ENCODE peak calls at places on chromosomes 13 and 19, in seven cellular contexts. One of them, this sample, is unnamed.

GRCh38 chr13:99289674-99290337 is 17.4 kb downstream of the GPR183 start:
- DNase-seq in AG09319: no peak
- DNase-seq in fibroblast of lung: no peak
- DNase-seq in heart right ventricle: no peak
- DNase-seq in spleen: no peak
- DNase-seq in AG10803: no peak
- DNase-seq in fibroblast of the aortic adventitia: no peak
- DNase-seq in this sample: no peak

GRCh38 chr19:50329146-50329925 is at the start of gene KCNC3:
- DNase-seq in AG09319: peak
- DNase-seq in fibroblast of lung: peak
- DNase-seq in heart right ventricle: peak
- DNase-seq in spleen: peak
- DNase-seq in AG10803: peak
- DNase-seq in fibroblast of the aortic adventitia: peak
- DNase-seq in this sample: peak

GRCh38 chr13:31172535-31172934 is 10.8 kb upstream of the HSPH1 start:
- DNase-seq in AG09319: peak
- DNase-seq in fibroblast of lung: peak
- DNase-seq in heart right ventricle: no peak
- DNase-seq in spleen: no peak
- DNase-seq in AG10803: peak
- DNase-seq in fibroblast of the aortic adventitia: peak
- DNase-seq in this sample: peak

GRCh38 chr13:32941368-32941767 is 74.9 kb upstream of the KL start:
- DNase-seq in AG09319: no peak
- DNase-seq in fibroblast of lung: no peak
- DNase-seq in heart right ventricle: no peak
- DNase-seq in spleen: no peak
- DNase-seq in AG10803: no peak
- DNase-seq in fibroblast of the aortic adventitia: no peak
- DNase-seq in this sample: no peak

GRCh38 chr13:111022241-111022640 is 92.9 kb upstream of the ARHGEF7 start:
- DNase-seq in AG09319: no peak
- DNase-seq in fibroblast of lung: no peak
- DNase-seq in heart right ventricle: no peak
- DNase-seq in spleen: no peak
- DNase-seq in AG10803: no peak
- DNase-seq in fibroblast of the aortic adventitia: no peak
- DNase-seq in this sample: no peak

GRCh38 chr13:97498419-97498818 is 64.5 kb downstream of the RAP2A start:
- DNase-seq in AG09319: no peak
- DNase-seq in fibroblast of lung: no peak
- DNase-seq in heart right ventricle: no peak
- DNase-seq in spleen: no peak
- DNase-seq in AG10803: no peak
- DNase-seq in fibroblast of the aortic adventitia: no peak
- DNase-seq in this sample: no peak

GRCh38 chr13:50400035-50400726 is 384.9 kb downstream of the KCNRG start:
- DNase-seq in AG09319: no peak
- DNase-seq in fibroblast of lung: peak
- DNase-seq in heart right ventricle: peak
- DNase-seq in spleen: no peak
- DNase-seq in AG10803: no peak
- DNase-seq in fibroblast of the aortic adventitia: peak
- DNase-seq in this sample: no peak

GRCh38 chr19:52527954-52528326 is 472 bp downstream of the ZNF808 start:
- DNase-seq in AG09319: no peak
- DNase-seq in fibroblast of lung: peak
- DNase-seq in heart right ventricle: peak
- DNase-seq in spleen: peak
- DNase-seq in AG10803: peak
- DNase-seq in fibroblast of the aortic adventitia: no peak
- DNase-seq in this sample: no peak

GRCh38 chr19:246551-246950 is 44.7 kb downstream of the PLPP2 start:
- DNase-seq in AG09319: no peak
- DNase-seq in fibroblast of lung: no peak
- DNase-seq in heart right ventricle: no peak
- DNase-seq in spleen: peak
- DNase-seq in AG10803: no peak
- DNase-seq in fibroblast of the aortic adventitia: no peak
- DNase-seq in this sample: no peak

GRCh38 chr13:27171244-27171829 is at the start of gene USP12:
- DNase-seq in AG09319: no peak
- DNase-seq in fibroblast of lung: peak
- DNase-seq in heart right ventricle: peak
- DNase-seq in spleen: no peak
- DNase-seq in AG10803: peak
- DNase-seq in fibroblast of the aortic adventitia: no peak
- DNase-seq in this sample: no peak

GRCh38 chr13:50136678-50137077 is 121.4 kb downstream of the KCNRG start:
- DNase-seq in AG09319: no peak
- DNase-seq in fibroblast of lung: no peak
- DNase-seq in heart right ventricle: no peak
- DNase-seq in spleen: no peak
- DNase-seq in AG10803: no peak
- DNase-seq in fibroblast of the aortic adventitia: no peak
- DNase-seq in this sample: no peak

GRCh38 chr13:24181991-24182702 is 21.6 kb downstream of the SPATA13 start:
- DNase-seq in AG09319: no peak
- DNase-seq in fibroblast of lung: no peak
- DNase-seq in heart right ventricle: no peak
- DNase-seq in spleen: no peak
- DNase-seq in AG10803: peak
- DNase-seq in fibroblast of the aortic adventitia: no peak
- DNase-seq in this sample: no peak

DNA sequence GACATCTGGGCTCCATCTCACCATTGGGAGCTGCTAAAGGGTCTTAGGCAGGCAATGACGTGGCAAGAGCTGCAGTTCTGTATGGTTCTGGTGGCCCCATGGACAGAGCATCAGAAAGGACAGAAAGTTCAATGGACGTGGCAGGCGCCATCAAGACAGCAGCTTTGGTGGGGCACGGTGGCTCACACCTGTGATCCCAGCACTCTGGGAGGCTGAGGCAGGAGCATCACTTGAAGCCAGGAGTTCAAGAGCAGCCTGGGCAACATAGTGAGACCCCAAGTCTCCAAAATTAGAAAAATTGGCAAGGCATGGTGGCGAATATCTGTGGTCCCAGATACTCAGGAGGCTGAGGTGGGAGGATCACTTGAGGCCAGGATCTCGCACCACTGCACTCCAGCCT is 9.5 kb downstream of the EVI5L start:
- DNase-seq in AG09319: no peak
- DNase-seq in fibroblast of lung: no peak
- DNase-seq in heart right ventricle: no peak
- DNase-seq in spleen: no peak
- DNase-seq in AG10803: no peak
- DNase-seq in fibroblast of the aortic adventitia: no peak
- DNase-seq in this sample: no peak
- TF ChIP-seq CTCF in AG09319: no peak
- TF ChIP-seq CTCF in fibroblast of lung: no peak
- TF ChIP-seq CTCF in heart right ventricle: no peak
- TF ChIP-seq CTCF in spleen: no peak
- TF ChIP-seq CTCF in AG10803: no peak
- TF ChIP-seq CTCF in fibroblast of the aortic adventitia: no peak
- TF ChIP-seq CTCF in this sample: no peak

GRCh38 chr13:37168151-37168550 is 62.7 kb upstream of the CSNK1A1L start:
- DNase-seq in AG09319: no peak
- DNase-seq in fibroblast of lung: no peak
- DNase-seq in heart right ventricle: no peak
- DNase-seq in spleen: no peak
- DNase-seq in AG10803: peak
- DNase-seq in fibroblast of the aortic adventitia: peak
- DNase-seq in this sample: no peak

GRCh38 chr13:37158481-37158880 is 53.0 kb upstream of the CSNK1A1L start:
- DNase-seq in AG09319: no peak
- DNase-seq in fibroblast of lung: no peak
- DNase-seq in heart right ventricle: no peak
- DNase-seq in spleen: no peak
- DNase-seq in AG10803: peak
- DNase-seq in fibroblast of the aortic adventitia: no peak
- DNase-seq in this sample: no peak

GRCh38 chr13:37164635-37165034 is 59.2 kb upstream of the CSNK1A1L start:
- DNase-seq in AG09319: no peak
- DNase-seq in fibroblast of lung: no peak
- DNase-seq in heart right ventricle: no peak
- DNase-seq in spleen: no peak
- DNase-seq in AG10803: no peak
- DNase-seq in fibroblast of the aortic adventitia: no peak
- DNase-seq in this sample: no peak

GRCh38 chr13:37168922-37169321 is 63.5 kb upstream of the CSNK1A1L start:
- DNase-seq in AG09319: no peak
- DNase-seq in fibroblast of lung: no peak
- DNase-seq in heart right ventricle: no peak
- DNase-seq in spleen: no peak
- DNase-seq in AG10803: no peak
- DNase-seq in fibroblast of the aortic adventitia: no peak
- DNase-seq in this sample: no peak

DNA sequence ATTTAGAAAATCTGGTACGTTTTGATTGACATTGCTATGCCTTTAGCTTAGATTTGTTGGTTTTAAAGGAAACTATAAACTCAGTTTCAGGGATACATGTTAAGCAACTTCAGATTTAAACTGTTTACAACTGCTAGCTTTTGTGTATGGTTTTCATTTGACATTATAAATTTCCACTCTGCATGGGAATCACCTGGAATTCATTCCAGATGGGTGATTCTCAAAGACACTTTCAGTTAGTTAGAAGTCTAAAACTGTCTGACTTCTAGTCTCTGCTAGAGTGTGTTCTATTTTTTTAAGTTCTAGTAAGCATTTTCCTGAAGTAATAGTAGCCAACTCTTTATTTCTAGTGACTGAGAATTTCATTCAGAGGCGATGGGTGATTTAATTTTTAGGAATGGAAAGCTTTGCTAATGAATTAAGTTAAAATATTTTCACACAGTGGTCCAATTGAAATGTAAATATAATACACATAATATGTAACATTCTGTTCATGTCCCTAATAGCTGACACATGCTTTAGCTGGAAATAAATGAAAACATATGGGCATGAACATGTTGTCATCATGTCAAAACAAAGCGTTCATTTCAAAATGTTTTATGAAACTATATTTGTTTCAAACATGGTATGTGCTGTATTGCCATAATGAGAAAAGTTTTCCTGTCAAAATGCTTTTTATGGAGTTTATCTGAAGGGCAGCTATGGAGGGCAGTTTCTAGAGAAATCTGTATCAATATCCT is 58.3 kb upstream of the CSNK1A1L start:
- DNase-seq in AG09319: peak
- DNase-seq in fibroblast of lung: no peak
- DNase-seq in heart right ventricle: no peak
- DNase-seq in spleen: no peak
- DNase-seq in AG10803: peak
- DNase-seq in fibroblast of the aortic adventitia: no peak
- DNase-seq in this sample: no peak
- TF ChIP-seq CTCF in AG09319: no peak
- TF ChIP-seq CTCF in fibroblast of lung: no peak
- TF ChIP-seq CTCF in heart right ventricle: no peak
- TF ChIP-seq CTCF in spleen: no peak
- TF ChIP-seq CTCF in AG10803: no peak
- TF ChIP-seq CTCF in fibroblast of the aortic adventitia: no peak
- TF ChIP-seq CTCF in this sample: no peak

GRCh38 chr13:35771898-35772297 is 295.4 kb upstream of the MAB21L1 start:
- DNase-seq in AG09319: peak
- DNase-seq in fibroblast of lung: peak
- DNase-seq in heart right ventricle: no peak
- DNase-seq in spleen: no peak
- DNase-seq in AG10803: peak
- DNase-seq in fibroblast of the aortic adventitia: peak
- DNase-seq in this sample: peak
- TF ChIP-seq CTCF in AG09319: no peak
- TF ChIP-seq CTCF in fibroblast of lung: no peak
- TF ChIP-seq CTCF in heart right ventricle: no peak
- TF ChIP-seq CTCF in spleen: no peak
- TF ChIP-seq CTCF in AG10803: peak
- TF ChIP-seq CTCF in fibroblast of the aortic adventitia: peak
- TF ChIP-seq CTCF in this sample: no peak

GRCh38 chr13:94435604-94436226 is 43.8 kb downstream of the DCT start:
- DNase-seq in AG09319: peak
- DNase-seq in fibroblast of lung: peak
- DNase-seq in heart right ventricle: no peak
- DNase-seq in spleen: no peak
- DNase-seq in AG10803: peak
- DNase-seq in fibroblast of the aortic adventitia: peak
- DNase-seq in this sample: peak
- TF ChIP-seq CTCF in AG09319: peak
- TF ChIP-seq CTCF in fibroblast of lung: peak
- TF ChIP-seq CTCF in heart right ventricle: no peak
- TF ChIP-seq CTCF in spleen: peak
- TF ChIP-seq CTCF in AG10803: peak
- TF ChIP-seq CTCF in fibroblast of the aortic adventitia: peak
- TF ChIP-seq CTCF in this sample: peak

DNA sequence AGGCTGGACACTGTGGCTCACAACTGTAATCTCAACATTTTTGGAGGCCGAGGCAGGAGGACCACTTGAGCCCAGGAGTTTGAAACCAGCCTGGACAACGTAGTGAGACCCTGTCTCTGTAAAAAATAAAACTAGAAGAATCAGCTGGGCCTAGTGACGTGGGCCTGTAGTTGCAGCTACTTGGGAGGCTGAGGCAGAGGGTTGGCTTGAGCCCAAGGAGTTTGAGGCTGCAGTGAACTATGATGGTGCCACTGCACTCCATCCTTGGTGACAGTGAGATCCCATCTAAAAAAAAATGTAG is 1.1 kb downstream of the TLE6 start:
- DNase-seq in AG09319: no peak
- DNase-seq in fibroblast of lung: no peak
- DNase-seq in heart right ventricle: no peak
- DNase-seq in spleen: no peak
- DNase-seq in AG10803: no peak
- DNase-seq in fibroblast of the aortic adventitia: no peak
- DNase-seq in this sample: no peak
- TF ChIP-seq CTCF in AG09319: no peak
- TF ChIP-seq CTCF in fibroblast of lung: no peak
- TF ChIP-seq CTCF in heart right ventricle: no peak
- TF ChIP-seq CTCF in spleen: no peak
- TF ChIP-seq CTCF in AG10803: no peak
- TF ChIP-seq CTCF in fibroblast of the aortic adventitia: no peak
- TF ChIP-seq CTCF in this sample: no peak

GRCh38 chr13:95296326-95296939 is 4.8 kb downstream of the ABCC4 start:
- DNase-seq in AG09319: no peak
- DNase-seq in fibroblast of lung: no peak
- DNase-seq in heart right ventricle: peak
- DNase-seq in spleen: no peak
- DNase-seq in AG10803: peak
- DNase-seq in fibroblast of the aortic adventitia: no peak
- DNase-seq in this sample: no peak
- TF ChIP-seq CTCF in AG09319: peak
- TF ChIP-seq CTCF in fibroblast of lung: peak
- TF ChIP-seq CTCF in heart right ventricle: peak
- TF ChIP-seq CTCF in spleen: peak
- TF ChIP-seq CTCF in AG10803: peak
- TF ChIP-seq CTCF in fibroblast of the aortic adventitia: peak
- TF ChIP-seq CTCF in this sample: peak

DNA sequence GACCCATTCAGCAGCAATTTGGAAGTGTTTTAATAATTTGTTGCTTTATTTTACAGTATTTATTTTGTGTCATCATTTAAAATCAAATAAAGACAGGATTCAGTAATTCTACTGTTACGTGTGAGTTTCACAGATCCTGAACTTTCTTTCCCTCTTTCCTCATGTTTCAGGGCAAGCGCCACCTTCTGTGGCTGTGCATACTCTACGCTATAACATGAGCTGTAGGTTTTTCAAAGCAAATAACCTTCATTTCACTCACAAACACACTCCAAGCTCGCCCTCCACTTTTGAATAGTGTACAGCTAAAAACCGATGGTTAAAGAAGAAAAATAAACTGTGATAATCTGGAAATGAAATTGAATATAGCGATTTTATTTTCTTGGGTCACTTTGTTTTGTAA is 753.3 kb downstream of the OLFM4 start:
- DNase-seq in AG09319: no peak
- DNase-seq in fibroblast of lung: no peak
- DNase-seq in heart right ventricle: no peak
- DNase-seq in spleen: no peak
- DNase-seq in AG10803: no peak
- DNase-seq in fibroblast of the aortic adventitia: no peak
- DNase-seq in this sample: no peak
- TF ChIP-seq CTCF in AG09319: no peak
- TF ChIP-seq CTCF in fibroblast of lung: no peak
- TF ChIP-seq CTCF in heart right ventricle: no peak
- TF ChIP-seq CTCF in spleen: no peak
- TF ChIP-seq CTCF in AG10803: no peak
- TF ChIP-seq CTCF in fibroblast of the aortic adventitia: no peak
- TF ChIP-seq CTCF in this sample: no peak

This sample was measured in kidney epithelial cell.